ENCODE peak calls at places on chromosome 2, in ten cellular contexts. U is hypothalamus, N is GM23248, S is ovary, W is lower leg skin, O is kidney, Q is endodermal cell, E is NCI-H460, J is C1 segment of cervical spinal cord, G is ELR. H is an unnamed sample.

GRCh38 chr2:47510745-47511144 is 107.8 kb downstream of the MSH2 start:
- DNase-seq in U (no peak), N (peak), S (no peak), W (no peak), O (no peak), Q (peak), E (no peak), J (no peak), G (peak), H (no peak)

GRCh38 chr2:32626591-32627221 is 1.1 kb upstream of the TTC27 start:
- DNase-seq in U (no peak), N (no peak), S (no peak), W (no peak), O (no peak), Q (peak), E (no peak), J (no peak), G (peak), H (no peak)

GRCh38 chr2:208210688-208211451 is 21.0 kb upstream of the C2orf80 start:
- DNase-seq in U (no peak), N (no peak), S (no peak), W (no peak), O (no peak), Q (no peak), E (no peak), J (no peak), G (no peak), H (no peak)

GRCh38 chr2:174673876-174674275 is 76.3 kb upstream of the WIPF1 start:
- DNase-seq in U (no peak), N (peak), S (no peak), W (no peak), O (no peak), Q (no peak), E (no peak), J (no peak), G (no peak), H (no peak)

GRCh38 chr2:157036715-157037114 is 220.8 kb upstream of the GALNT5 start:
- DNase-seq in U (no peak), N (no peak), S (no peak), W (no peak), O (no peak), Q (no peak), E (no peak), J (no peak), G (no peak), H (no peak)

GRCh38 chr2:105917688-105918087 is 173.0 kb downstream of the NCK2 start:
- DNase-seq in U (no peak), N (no peak), S (no peak), W (no peak), O (no peak), Q (no peak), E (no peak), J (no peak), G (no peak), H (no peak)

GRCh38 chr2:135030826-135031225 is 16.4 kb downstream of the MAP3K19 start:
- DNase-seq in U (no peak), N (peak), S (no peak), W (no peak), O (no peak), Q (peak), E (peak), J (no peak), G (peak), H (no peak)

GRCh38 chr2:238761802-238762373 is 86.0 kb upstream of the TWIST2 start:
- DNase-seq in U (no peak), N (peak), S (no peak), W (no peak), O (no peak), Q (peak), E (peak), J (no peak), G (peak), H (no peak)

GRCh38 chr2:64630752-64631151 is 23.0 kb downstream of the SERTAD2 start:
- DNase-seq in U (no peak), N (no peak), S (no peak), W (peak), O (no peak), Q (peak), E (no peak), J (no peak), G (no peak), H (no peak)

GRCh38 chr2:157777425-157777824 is 98.7 kb downstream of the ACVR1 start:
- DNase-seq in U (no peak), N (peak), S (peak), W (no peak), O (no peak), Q (peak), E (peak), J (no peak), G (peak), H (peak)

GRCh38 chr2:12106440-12107080 is 360.1 kb downstream of the LPIN1 start:
- DNase-seq in U (no peak), N (peak), S (no peak), W (no peak), O (peak), Q (no peak), E (no peak), J (no peak), G (peak), H (no peak)

H was measured in Panc1.